ENCODE peak calls at places on chromosomes 3 and 15, in ten cellular contexts. X is NCI-H1417 treated with DMSO at 0.1 percent for 48 hours; V is stimulated activated CD4-positive, alpha-beta T cell treated with anti-CD3 and anti-CD28 coated beads, Interleukin-2, amount 100 ng/mL, for 48 hours; O is T47D; Q is GM04503; E is NCI-H2081; D is A549; W is spleen; J is RWPE1; N is naive B cell. S is an unnamed sample.

GRCh38 chr3:4716731-4717362 is 223.7 kb downstream of the ITPR1 start:
- DNase-seq in X (no peak), J (no peak), W (no peak), V (no peak), Q (peak; percentile 63), N (no peak), D (no peak), O (peak; percentile 74), E (no peak), S (no peak)

GRCh38 chr3:194261581-194262063 is 89.5 kb downstream of the CPN2 start:
- DNase-seq in E (no peak), Q (no peak), D (no peak), V (no peak), X (no peak), W (no peak), N (no peak), J (no peak), O (peak; percentile 46), S (no peak)

GRCh38 chr3:120172070-120172469 is 77.8 kb upstream of the GSK3B start:
- DNase-seq in D (no peak), N (no peak), O (no peak), Q (peak; percentile 56), E (no peak), J (no peak), X (no peak), W (no peak), V (no peak), S (no peak)

GRCh38 chr15:78362716-78363426 is 22.7 kb downstream of the CRABP1 start:
- DNase-seq in X (no peak), V (no peak), O (no peak), Q (peak; percentile 23), E (no peak), J (no peak), D (no peak), N (no peak), W (no peak), S (no peak)

GRCh38 chr15:63933522-63933921 is 99.8 kb upstream of the HERC1 start:
- DNase-seq in O (no peak), J (no peak), V (no peak), D (no peak), E (no peak), X (no peak), Q (no peak), W (no peak), N (no peak), S (no peak)

GRCh38 chr3:112171144-112171543 is 38.1 kb upstream of the GCSAM start:
- DNase-seq in N (no peak), X (no peak), V (no peak), J (no peak), D (no peak), O (no peak), E (no peak), Q (no peak), W (no peak), S (no peak)

GRCh38 chr3:10515396-10515795 is 10.0 kb upstream of the ATP2B2 start:
- DNase-seq in E (no peak), X (no peak), O (no peak), J (no peak), Q (no peak), V (no peak), N (no peak), W (peak; percentile 41), D (no peak), S (no peak)

GRCh38 chr3:14411988-14412387 is 9.6 kb downstream of the SLC6A6 start:
- DNase-seq in X (no peak), J (no peak), E (no peak), D (no peak), V (no peak), O (no peak), W (no peak), N (no peak), Q (no peak), S (no peak)

GRCh38 chr3:14329116-14329830 is 73.1 kb upstream of the SLC6A6 start:
- DNase-seq in D (no peak), N (no peak), V (no peak), W (peak; percentile 31), E (peak; percentile 89), X (peak; percentile 86), J (peak; percentile 16), O (no peak), Q (no peak), S (no peak)

GRCh38 chr3:150460484-150460883 is 52.4 kb downstream of the TSC22D2 start:
- DNase-seq in E (no peak), J (no peak), W (no peak), V (no peak), Q (no peak), X (no peak), N (no peak), D (no peak), O (no peak), S (no peak)

GRCh38 chr15:43118276-43118675 is 12.4 kb upstream of the UBR1 start:
- DNase-seq in O (no peak), Q (no peak), J (no peak), N (peak; percentile 54), D (no peak), W (no peak), X (no peak), V (no peak), E (no peak), S (no peak)

GRCh38 chr3:133547432-133548041 is 25.9 kb upstream of the CDV3 start:
- DNase-seq in D (no peak), N (no peak), X (no peak), V (no peak), J (no peak), E (no peak), W (no peak), Q (no peak), O (peak; percentile 90), S (no peak)

GRCh38 chr3:71240035-71240434 is 343.5 kb downstream of the FOXP1 start:
- DNase-seq in Q (no peak), N (no peak), J (no peak), V (no peak), W (no peak), X (no peak), D (no peak), E (no peak), O (no peak), S (no peak)

GRCh38 chr3:54567949-54568348 is 359.9 kb downstream of the LRTM1 start:
- DNase-seq in Q (no peak), N (no peak), J (no peak), E (no peak), D (no peak), O (no peak), W (no peak), X (no peak), V (no peak), S (no peak)

GRCh38 chr3:51980253-51980652 is 3.1 kb upstream of the ACY1 start:
- DNase-seq in X (no peak), Q (no peak), J (no peak), V (no peak), W (no peak), E (no peak), D (no peak), O (no peak), N (no peak), S (no peak)

GRCh38 chr15:62059818-62060115 is 480 bp downstream of the VPS13C start:
- DNase-seq in E (peak; percentile 58), Q (no peak), O (peak; percentile 64), V (peak; percentile 54), W (no peak), X (no peak), J (no peak), D (peak; percentile 58), N (peak; percentile 83), S (peak; percentile 83)

GRCh38 chr15:92617197-92618037 is 38.2 kb downstream of the FAM174B start:
- DNase-seq in N (no peak), V (no peak), Q (no peak), E (peak; percentile 83), X (peak; percentile 67), D (peak; percentile 52), O (no peak), J (no peak), W (no peak), S (no peak)

GRCh38 chr15:34799149-34799824 is 3.9 kb upstream of the ACTC1 start:
- DNase-seq in V (no peak), W (no peak), J (no peak), E (peak; percentile 70), X (no peak), Q (no peak), O (no peak), N (no peak), D (no peak), S (no peak)